ENCODE peak calls at places on chromosomes 7 and 10, in ten cellular contexts. M, H, A, S, C, U, P, D, Q and Y are unnamed samples.

GRCh38 chr7:36526720-36527548 is 137.3 kb downstream of the ANLN start:
- DNase-seq in M (peak; percentile 61), H (no peak), A (no peak), S (no peak), C (peak; percentile 71), U (peak; percentile 55), P (no peak), D (peak; percentile 48), Q (no peak), Y (no peak)

GRCh38 chr7:26117142-26117807 is 34.7 kb upstream of the NFE2L3 start:
- DNase-seq in M (no peak), H (no peak), A (no peak), S (no peak), C (peak; percentile 28), U (no peak), P (no peak), D (peak; percentile 4), Q (no peak), Y (peak; percentile 62)

GRCh38 chr7:115585015-115585655 is 445.4 kb downstream of the TFEC start:
- DNase-seq in M (no peak), H (no peak), A (no peak), S (no peak), C (peak; percentile 15), U (no peak), P (no peak), D (no peak), Q (no peak), Y (no peak)

GRCh38 chr7:41792099-41792498 is 89.2 kb upstream of the INHBA start:
- DNase-seq in M (no peak), H (no peak), A (no peak), S (no peak), C (peak; percentile 2), U (peak; percentile 58), P (no peak), D (peak; percentile 29), Q (no peak), Y (no peak)

GRCh38 chr10:36129051-36129450 is 487.0 kb upstream of the FZD8 start:
- DNase-seq in M (no peak), H (no peak), A (no peak), S (no peak), C (no peak), U (no peak), P (no peak), D (no peak), Q (no peak), Y (no peak)

GRCh38 chr7:16657656-16658279 is 11.8 kb downstream of the BZW2 start:
- DNase-seq in M (peak; percentile 90), H (no peak), A (no peak), S (no peak), C (peak; percentile 77), U (peak; percentile 85), P (no peak), D (peak; percentile 77), Q (peak; percentile 92), Y (no peak)

GRCh38 chr7:142554555-142555532 is 194.4 kb upstream of the PRSS1 start:
- DNase-seq in M (no peak), H (no peak), A (no peak), S (no peak), C (no peak), U (no peak), P (no peak), D (no peak), Q (no peak), Y (no peak)

GRCh38 chr10:109428775-109429480 is 494.4 kb downstream of the XPNPEP1 start:
- DNase-seq in M (no peak), H (no peak), A (no peak), S (no peak), C (no peak), U (peak; percentile 20), P (no peak), D (no peak), Q (no peak), Y (no peak)

GRCh38 chr10:83941189-83941588 is 198.1 kb upstream of the GHITM start:
- DNase-seq in M (no peak), H (no peak), A (no peak), S (no peak), C (no peak), U (no peak), P (no peak), D (no peak), Q (no peak), Y (no peak)

GRCh38 chr7:157008206-157009169 is 2.0 kb downstream of the MNX1 start:
- DNase-seq in M (no peak), H (no peak), A (no peak), S (no peak), C (no peak), U (no peak), P (no peak), D (no peak), Q (no peak), Y (no peak)